ENCODE peak calls at places on chromosomes 1 and 21, in four cellular contexts. One of them, this sample, is unnamed.

GRCh38 chr21:45993210-45994085 is 11.9 kb downstream of the COL6A1 start:
- DNase-seq in K562: no peak
- DNase-seq in HEK293T: no peak
- DNase-seq in HepG2: no peak
- DNase-seq in this sample: peak; percentile 15

GRCh38 chr1:5768014-5768413 is 224.2 kb downstream of the NPHP4 start:
- DNase-seq in K562: no peak
- DNase-seq in HepG2: no peak
- DNase-seq in HEK293T: no peak
- DNase-seq in this sample: peak; percentile 53

GRCh38 chr1:84508510-84508909 is 2.1 kb upstream of the GNG5 start:
- DNase-seq in HEK293T: no peak
- DNase-seq in HepG2: peak; percentile 18
- DNase-seq in K562: no peak
- DNase-seq in this sample: no peak

GRCh38 chr1:16180291-16180824 is 24.5 kb upstream of the EPHA2 start:
- DNase-seq in HEK293T: no peak
- DNase-seq in K562: no peak
- DNase-seq in HepG2: no peak
- DNase-seq in this sample: no peak

GRCh38 chr1:3614755-3615742 is 3.7 kb upstream of the MEGF6 start:
- DNase-seq in HepG2: no peak
- DNase-seq in HEK293T: peak; percentile 43
- DNase-seq in K562: peak; percentile 65
- DNase-seq in this sample: peak; percentile 74

GRCh38 chr1:32949519-32949918 is 15.1 kb downstream of the RNF19B start:
- DNase-seq in K562: no peak
- DNase-seq in HepG2: no peak
- DNase-seq in HEK293T: no peak
- DNase-seq in this sample: no peak

GRCh38 chr21:41761211-41762181 is 5.4 kb downstream of the RIPK4 start:
- DNase-seq in HEK293T: no peak
- DNase-seq in K562: no peak
- DNase-seq in HepG2: peak; percentile 38
- DNase-seq in this sample: no peak

GRCh38 chr1:20792177-20792576 is 5.1 kb upstream of the HP1BP3 start:
- DNase-seq in HepG2: no peak
- DNase-seq in HEK293T: no peak
- DNase-seq in K562: no peak
- DNase-seq in this sample: no peak

GRCh38 chr1:207240325-207241095 is 81.0 kb upstream of the CD55 start:
- DNase-seq in HepG2: peak; percentile 74
- DNase-seq in HEK293T: no peak
- DNase-seq in K562: no peak
- DNase-seq in this sample: no peak

GRCh38 chr1:151106891-151107290 is 36.3 kb downstream of the GABPB2 start:
- DNase-seq in HepG2: no peak
- DNase-seq in HEK293T: no peak
- DNase-seq in K562: no peak
- DNase-seq in this sample: no peak

GRCh38 chr1:179743679-179744400 is 749 bp downstream of the FAM163A start:
- DNase-seq in HEK293T: peak; percentile 54
- DNase-seq in K562: no peak
- DNase-seq in HepG2: no peak
- DNase-seq in this sample: peak; percentile 26

GRCh38 chr1:230313453-230314141 is 112.5 kb downstream of the PGBD5 start:
- DNase-seq in K562: no peak
- DNase-seq in HepG2: no peak
- DNase-seq in HEK293T: no peak
- DNase-seq in this sample: no peak

GRCh38 chr1:40980453-40981121 is 1.1 kb downstream of the CTPS1 start:
- DNase-seq in HepG2: no peak
- DNase-seq in K562: peak; percentile 42
- DNase-seq in HEK293T: peak; percentile 22
- DNase-seq in this sample: peak; percentile 25

GRCh38 chr1:4756184-4756504 is 101.7 kb downstream of the AJAP1 start:
- DNase-seq in HepG2: no peak
- DNase-seq in HEK293T: no peak
- DNase-seq in K562: no peak
- DNase-seq in this sample: no peak

GRCh38 chr21:15134711-15135110 is 69.9 kb upstream of the NRIP1 start:
- DNase-seq in HepG2: no peak
- DNase-seq in K562: no peak
- DNase-seq in HEK293T: no peak
- DNase-seq in this sample: no peak

GRCh38 chr1:33985656-33986055 is 121.8 kb downstream of the HMGB4 start:
- DNase-seq in HepG2: peak; percentile 4
- DNase-seq in K562: no peak
- DNase-seq in HEK293T: no peak
- DNase-seq in this sample: no peak

GRCh38 chr21:35982717-35983116 is 77.6 kb downstream of the SETD4 start:
- DNase-seq in K562: no peak
- DNase-seq in HEK293T: no peak
- DNase-seq in HepG2: no peak
- DNase-seq in this sample: no peak

GRCh38 chr1:217272385-217272784 is 358.5 kb downstream of the GPATCH2 start:
- DNase-seq in K562: no peak
- DNase-seq in HEK293T: no peak
- DNase-seq in HepG2: no peak
- DNase-seq in this sample: no peak

GRCh38 chr1:115251340-115251748 is 86.7 kb downstream of the NGF start:
- DNase-seq in K562: no peak
- DNase-seq in HepG2: no peak
- DNase-seq in HEK293T: no peak
- DNase-seq in this sample: no peak

GRCh38 chr1:99347041-99347684 is 82.9 kb downstream of the PLPPR4 start:
- DNase-seq in K562: no peak
- DNase-seq in HEK293T: no peak
- DNase-seq in HepG2: no peak
- DNase-seq in this sample: no peak

GRCh38 chr1:3504151-3504822 is 49.8 kb downstream of the ARHGEF16 start:
- DNase-seq in K562: no peak
- DNase-seq in HEK293T: no peak
- DNase-seq in HepG2: no peak
- DNase-seq in this sample: no peak

GRCh38 chr1:205572426-205572825 is 59.4 kb downstream of the ELK4 start:
- DNase-seq in HepG2: no peak
- DNase-seq in K562: no peak
- DNase-seq in HEK293T: no peak
- DNase-seq in this sample: no peak

GRCh38 chr1:234479866-234480265 is 887 bp upstream of the TARBP1 start:
- DNase-seq in HepG2: no peak
- DNase-seq in HEK293T: no peak
- DNase-seq in K562: no peak
- DNase-seq in this sample: no peak

DNA sequence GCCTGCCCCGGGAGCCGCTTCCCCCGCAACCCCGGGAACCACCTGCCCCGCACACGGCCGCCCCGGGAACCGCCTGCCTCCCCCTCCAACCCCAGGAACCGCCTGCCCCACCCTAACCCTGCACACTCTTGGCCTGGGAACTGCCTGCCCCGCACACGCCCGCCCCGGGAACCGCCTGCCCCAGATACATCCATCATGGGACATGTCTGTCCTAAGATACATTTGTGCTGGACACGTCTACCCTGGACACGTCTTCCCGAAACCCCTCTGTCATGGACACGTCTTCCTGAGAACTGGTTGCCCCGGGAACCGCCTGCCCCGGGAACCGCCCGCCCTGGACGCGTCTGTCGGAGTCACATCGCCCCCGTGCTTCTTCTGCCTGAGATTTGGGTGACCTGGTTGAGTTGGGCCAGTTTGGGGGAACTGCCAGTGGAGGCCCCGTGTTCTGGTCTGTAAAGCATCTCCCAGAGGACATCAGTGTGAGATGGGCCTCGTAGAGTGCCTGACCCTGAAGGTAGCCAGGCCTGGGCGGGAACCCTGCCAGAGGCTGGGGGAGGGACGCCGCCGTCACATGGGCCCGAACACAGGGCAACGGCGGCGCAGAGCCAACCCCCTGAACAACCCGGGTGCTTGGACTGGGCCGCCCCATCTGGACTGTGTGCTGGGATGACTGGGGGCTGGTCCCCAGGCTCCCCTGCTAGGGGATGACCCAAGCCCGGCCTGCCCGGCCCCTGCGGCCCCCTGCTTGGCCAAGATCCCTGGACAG is 3.6 kb downstream of the PERM1 start:
- DNase-seq in K562: peak; percentile 59
- DNase-seq in HEK293T: no peak
- DNase-seq in HepG2: no peak
- DNase-seq in this sample: no peak
- TF ChIP-seq ELF4 in K562: no peak
- TF ChIP-seq ELF4 in HEK293T: no peak
- TF ChIP-seq ELF4 in HepG2: no peak
- TF ChIP-seq ELF4 in this sample: no peak

DNA sequence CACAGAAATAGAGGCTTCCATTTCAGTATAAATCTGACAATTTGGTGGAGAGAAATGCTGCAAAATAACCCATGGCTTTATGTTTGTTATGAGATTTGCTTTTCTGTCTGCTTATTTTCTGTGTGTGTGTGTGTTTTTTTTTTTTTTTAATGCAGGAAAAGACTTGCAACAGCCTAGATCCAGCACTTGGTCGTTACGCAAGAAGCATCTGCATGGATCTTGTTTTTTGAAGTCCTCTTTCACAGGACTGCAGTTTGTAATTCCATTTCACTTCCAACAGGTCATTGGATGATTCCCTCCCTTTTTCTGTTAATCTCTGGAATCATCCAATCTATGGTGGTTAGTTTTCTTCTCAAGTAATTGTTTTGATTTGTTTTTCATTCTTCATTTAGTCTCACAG is 312.8 kb downstream of the NFIA start:
- DNase-seq in HepG2: no peak
- DNase-seq in HEK293T: no peak
- DNase-seq in K562: no peak
- DNase-seq in this sample: no peak
- TF ChIP-seq ELF4 in HepG2: no peak
- TF ChIP-seq ELF4 in HEK293T: no peak
- TF ChIP-seq ELF4 in K562: no peak
- TF ChIP-seq ELF4 in this sample: no peak

GRCh38 chr1:242454262-242455051 is 70.0 kb downstream of the PLD5 start:
- DNase-seq in HepG2: peak; percentile 20
- DNase-seq in HEK293T: peak; percentile 60
- DNase-seq in K562: peak; percentile 52
- DNase-seq in this sample: no peak
- TF ChIP-seq ELF4 in HepG2: no peak
- TF ChIP-seq ELF4 in HEK293T: no peak
- TF ChIP-seq ELF4 in K562: no peak
- TF ChIP-seq ELF4 in this sample: no peak

GRCh38 chr1:47664356-47664755 is 226.5 kb downstream of the FOXD2 start:
- DNase-seq in K562: no peak
- DNase-seq in HepG2: no peak
- DNase-seq in HEK293T: no peak
- DNase-seq in this sample: no peak
- TF ChIP-seq ELF4 in K562: no peak
- TF ChIP-seq ELF4 in HepG2: no peak
- TF ChIP-seq ELF4 in HEK293T: no peak
- TF ChIP-seq ELF4 in this sample: no peak

GRCh38 chr1:11067716-11068495 is 8.1 kb upstream of the SRM start:
- DNase-seq in K562: no peak
- DNase-seq in HepG2: no peak
- DNase-seq in HEK293T: peak; percentile 3
- DNase-seq in this sample: peak; percentile 7

GRCh38 chr1:11070876-11071275 is 11.1 kb upstream of the SRM start:
- DNase-seq in HepG2: no peak
- DNase-seq in HEK293T: no peak
- DNase-seq in K562: no peak
- DNase-seq in this sample: no peak

GRCh38 chr1:11069233-11069950 is 9.6 kb upstream of the SRM start:
- DNase-seq in K562: no peak
- DNase-seq in HepG2: no peak
- DNase-seq in HEK293T: no peak
- DNase-seq in this sample: peak; percentile 3

GRCh38 chr1:11065796-11066195 is 6.0 kb upstream of the SRM start:
- DNase-seq in HepG2: no peak
- DNase-seq in HEK293T: no peak
- DNase-seq in K562: no peak
- DNase-seq in this sample: no peak

DNA sequence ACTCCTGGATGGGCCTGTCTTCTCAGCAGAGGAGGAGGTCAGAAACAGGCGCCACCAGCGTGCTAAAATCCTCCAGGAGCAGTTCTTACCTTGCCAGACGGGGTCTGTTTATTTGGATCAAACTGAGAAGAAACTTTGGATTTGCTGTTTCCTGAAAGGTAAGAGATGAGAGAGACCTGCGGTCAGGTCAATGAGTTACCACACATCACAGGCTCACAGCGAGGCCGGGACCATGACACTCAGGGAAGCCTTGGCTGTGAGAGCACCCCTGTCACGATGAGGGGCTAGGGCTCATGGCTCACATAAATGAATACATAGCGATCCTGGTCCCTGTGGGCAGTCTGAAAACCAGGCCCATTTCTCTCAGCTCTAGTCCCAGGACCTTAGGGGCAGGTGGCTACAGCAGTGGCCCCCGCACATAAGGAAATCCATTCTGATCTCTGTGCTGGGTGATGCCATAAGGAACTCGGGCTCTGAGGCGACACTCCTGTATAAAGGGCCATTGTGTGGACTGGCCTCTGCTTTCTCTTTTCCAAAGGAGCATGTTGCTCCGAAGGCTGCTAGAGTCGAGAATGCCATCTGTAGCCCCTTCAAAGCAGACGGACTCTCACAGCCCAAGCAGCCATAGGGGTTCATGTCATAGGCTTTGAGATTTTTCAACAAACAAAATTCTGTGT is 8.9 kb upstream of the SRM start:
- DNase-seq in HepG2: no peak
- DNase-seq in HEK293T: peak; percentile 3
- DNase-seq in K562: no peak
- DNase-seq in this sample: peak; percentile 2
- TF ChIP-seq ELF4 in HepG2: no peak
- TF ChIP-seq ELF4 in HEK293T: no peak
- TF ChIP-seq ELF4 in K562: no peak
- TF ChIP-seq ELF4 in this sample: no peak

DNA sequence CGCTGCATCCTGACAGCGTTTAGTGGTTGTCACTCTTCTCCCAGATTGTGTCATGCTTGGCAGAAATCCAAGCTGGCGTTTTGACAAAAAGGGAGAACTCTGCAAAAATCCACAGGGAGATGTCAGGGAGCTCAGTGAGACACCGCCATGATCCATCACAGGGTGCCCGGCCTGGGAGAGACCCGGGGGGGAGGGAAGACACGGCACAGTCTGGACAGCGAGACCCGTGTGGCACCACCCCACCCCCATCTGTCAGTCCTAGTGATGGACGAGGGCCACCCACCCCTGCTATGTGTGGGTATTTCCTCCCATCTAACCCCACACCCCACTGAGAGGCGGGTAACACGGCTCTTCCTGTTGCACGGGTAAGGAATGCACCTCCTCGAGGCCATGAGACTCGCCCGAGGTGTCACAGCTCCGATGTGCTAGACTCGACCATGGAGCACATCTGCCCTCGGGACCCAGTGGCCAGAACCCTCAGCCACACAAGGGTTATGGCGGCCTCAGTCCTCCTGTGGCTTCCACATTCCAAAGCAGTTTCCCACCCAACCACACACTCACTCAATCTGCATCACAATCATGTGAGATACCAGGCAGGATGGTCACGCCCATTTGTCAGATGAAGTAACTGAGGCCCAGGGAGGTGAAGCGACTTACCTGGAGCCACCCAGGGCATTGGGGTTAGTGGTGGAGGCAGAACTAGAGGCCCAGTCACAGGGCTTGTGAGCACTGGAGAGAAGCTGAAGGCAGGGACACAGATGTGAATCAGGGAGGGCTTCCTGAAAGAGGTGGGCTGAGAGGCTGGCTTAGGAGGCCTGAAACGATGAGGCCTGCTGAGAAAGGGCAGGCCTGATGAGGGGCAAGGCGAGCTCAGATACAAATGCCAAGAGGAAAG is 688.5 kb downstream of the MATN1 start:
- DNase-seq in HepG2: no peak
- DNase-seq in HEK293T: no peak
- DNase-seq in K562: no peak
- DNase-seq in this sample: no peak
- TF ChIP-seq ELF4 in HepG2: no peak
- TF ChIP-seq ELF4 in HEK293T: no peak
- TF ChIP-seq ELF4 in K562: no peak
- TF ChIP-seq ELF4 in this sample: no peak